ENCODE peak calls at places on chromosome X, in seven cellular contexts. F is GM04503, B is GM23338, Y is caudate nucleus, J is HCEC 1CT, T is NCI-H1436, C is psoas muscle. H is an unnamed sample.

GRCh38 chrX:5646818-5647217 is 581.8 kb downstream of the NLGN4X start:
- DNase-seq in Y (no peak), J (no peak), F (no peak), C (no peak), B (no peak), T (no peak), H (no peak)

GRCh38 chrX:25049347-25049746 is 33.6 kb upstream of the ARX start:
- DNase-seq in Y (no peak), T (no peak), C (no peak), J (no peak), F (no peak), B (no peak), H (no peak)

GRCh38 chrX:138748480-138748879 is 37.0 kb upstream of the FGF13 start:
- DNase-seq in B (peak), C (no peak), Y (no peak), F (no peak), J (peak), T (no peak), H (peak)

GRCh38 chrX:22629105-22629725 is 356.5 kb downstream of the CBLL2 start:
- DNase-seq in F (no peak), J (peak), Y (no peak), B (no peak), C (no peak), T (no peak), H (no peak)

GRCh38 chrX:10110984-10111363 is 45.8 kb upstream of the CLCN4 start:
- DNase-seq in C (no peak), T (no peak), J (no peak), B (no peak), F (no peak), Y (no peak), H (no peak)

GRCh38 chrX:9122504-9123245 is 88.7 kb upstream of the FAM9B start:
- DNase-seq in T (no peak), C (no peak), Y (no peak), J (no peak), B (no peak), F (no peak), H (no peak)

GRCh38 chrX:151370906-151371305 is 26.1 kb upstream of the VMA21 start:
- DNase-seq in C (no peak), J (no peak), B (peak), Y (no peak), F (no peak), T (no peak), H (no peak)

GRCh38 chrX:63661676-63662075 is 123.3 kb downstream of the ARHGEF9 start:
- DNase-seq in F (no peak), C (no peak), T (no peak), Y (no peak), J (no peak), B (no peak), H (no peak)

GRCh38 chrX:11770320-11770719 is 12.3 kb downstream of the MSL3 start:
- DNase-seq in J (peak), T (peak), B (peak), Y (peak), C (no peak), F (no peak), H (no peak)

GRCh38 chrX:120791013-120791643 is 84.5 kb downstream of the CT47B1 start:
- DNase-seq in F (peak), C (peak), B (no peak), J (peak), Y (peak), T (no peak), H (no peak)

GRCh38 chrX:64093761-64094160 is 111.7 kb downstream of the AMER1 start:
- DNase-seq in C (no peak), T (no peak), Y (no peak), J (no peak), B (peak), F (peak), H (no peak)

GRCh38 chrX:32874839-32875238 is 336.5 kb downstream of the DMD start:
- DNase-seq in B (no peak), Y (no peak), F (no peak), J (no peak), T (no peak), C (no peak), H (no peak)

GRCh38 chrX:106780259-106780658 is 22.2 kb upstream of the TBC1D8B start:
- DNase-seq in C (no peak), J (no peak), F (no peak), B (no peak), T (no peak), Y (no peak), H (no peak)

GRCh38 chrX:131792356-131792749 is 230.7 kb upstream of the STK26 start:
- DNase-seq in Y (peak), T (peak), C (peak), B (no peak), J (no peak), F (no peak), H (peak)

GRCh38 chrX:101658661-101659477 is 781 bp downstream of the ARMCX2 start:
- DNase-seq in B (peak), T (peak), J (peak), Y (peak), F (no peak), C (peak), H (peak)

GRCh38 chrX:129961180-129962083 is 21.0 kb upstream of the BCORL1 start:
- DNase-seq in B (peak), C (peak), F (no peak), T (peak), J (no peak), Y (no peak), H (no peak)

GRCh38 chrX:40095588-40096394 is 2.0 kb downstream of the BCOR start:
- DNase-seq in Y (peak), B (no peak), T (no peak), C (no peak), J (no peak), F (no peak), H (peak)

GRCh38 chrX:136468391-136469103 is 19.2 kb upstream of the BRS3 start:
- DNase-seq in F (no peak), T (no peak), Y (no peak), J (no peak), C (no peak), B (no peak), H (no peak)

GRCh38 chrX:84046403-84046984 is 141.5 kb downstream of the RPS6KA6 start:
- DNase-seq in F (peak), J (peak), B (peak), C (no peak), Y (no peak), T (peak), H (peak)

GRCh38 chrX:41419082-41419481 is 28.1 kb upstream of the NYX start:
- DNase-seq in Y (no peak), T (no peak), B (no peak), J (no peak), F (no peak), C (no peak), H (no peak)

GRCh38 chrX:119069762-119070161 is 3.0 kb upstream of the CT47C1 start:
- DNase-seq in F (no peak), T (no peak), J (no peak), B (no peak), C (no peak), Y (no peak), H (no peak)

H was measured in hippocampal formation.